ENCODE peak calls at places on chromosomes 5 and 9, in four cellular contexts. One of them, this sample, is unnamed.

GRCh38 chr5:135382131-135382530 is 16.9 kb downstream of the MACROH2A1 start:
- DNase-seq in psoas muscle: no peak
- DNase-seq in suprapubic skin: no peak
- DNase-seq in glutamatergic neuron: no peak
- DNase-seq in this sample: no peak

GRCh38 chr5:173888473-173889135 is 455 bp downstream of the CPEB4 start:
- DNase-seq in suprapubic skin: no peak
- DNase-seq in glutamatergic neuron: peak; percentile 51
- DNase-seq in psoas muscle: peak; percentile 43
- DNase-seq in this sample: peak; percentile 21

GRCh38 chr5:79202076-79202475 is 33.9 kb upstream of the JMY start:
- DNase-seq in psoas muscle: no peak
- DNase-seq in glutamatergic neuron: no peak
- DNase-seq in suprapubic skin: no peak
- DNase-seq in this sample: no peak

GRCh38 chr5:124236366-124237231 is 509.8 kb downstream of the ZNF608 start:
- DNase-seq in psoas muscle: no peak
- DNase-seq in suprapubic skin: no peak
- DNase-seq in glutamatergic neuron: no peak
- DNase-seq in this sample: no peak

GRCh38 chr5:8844206-8844605 is 701.7 kb downstream of the SEMA5A start:
- DNase-seq in glutamatergic neuron: no peak
- DNase-seq in psoas muscle: no peak
- DNase-seq in suprapubic skin: no peak
- DNase-seq in this sample: no peak

GRCh38 chr9:136769710-136770191 is 5.4 kb upstream of the LCN15 start:
- DNase-seq in psoas muscle: no peak
- DNase-seq in suprapubic skin: no peak
- DNase-seq in glutamatergic neuron: peak; percentile 85
- DNase-seq in this sample: peak; percentile 73

GRCh38 chr5:89847743-89848142 is 561.8 kb downstream of the CETN3 start:
- DNase-seq in suprapubic skin: no peak
- DNase-seq in glutamatergic neuron: no peak
- DNase-seq in psoas muscle: no peak
- DNase-seq in this sample: no peak

GRCh38 chr9:37495571-37495970 is 9.8 kb downstream of the POLR1E start:
- DNase-seq in psoas muscle: no peak
- DNase-seq in glutamatergic neuron: no peak
- DNase-seq in suprapubic skin: no peak
- DNase-seq in this sample: no peak

GRCh38 chr9:130934246-130934645 is 4.8 kb downstream of the FIBCD1 start:
- DNase-seq in glutamatergic neuron: no peak
- DNase-seq in psoas muscle: no peak
- DNase-seq in suprapubic skin: no peak
- DNase-seq in this sample: no peak

GRCh38 chr9:130931508-130932150 is 7.4 kb downstream of the FIBCD1 start:
- DNase-seq in suprapubic skin: no peak
- DNase-seq in glutamatergic neuron: no peak
- DNase-seq in psoas muscle: no peak
- DNase-seq in this sample: no peak

GRCh38 chr9:130930804-130931349 is 8.2 kb downstream of the FIBCD1 start:
- DNase-seq in psoas muscle: no peak
- DNase-seq in glutamatergic neuron: no peak
- DNase-seq in suprapubic skin: no peak
- DNase-seq in this sample: no peak

GRCh38 chr9:130933114-130934046 is 5.7 kb downstream of the FIBCD1 start:
- DNase-seq in psoas muscle: no peak
- DNase-seq in glutamatergic neuron: no peak
- DNase-seq in suprapubic skin: no peak
- DNase-seq in this sample: no peak

GRCh38 chr9:130932220-130933069 is 6.6 kb downstream of the FIBCD1 start:
- DNase-seq in suprapubic skin: no peak
- DNase-seq in psoas muscle: no peak
- DNase-seq in glutamatergic neuron: no peak
- DNase-seq in this sample: no peak
- TF ChIP-seq CTCF in suprapubic skin: no peak
- TF ChIP-seq CTCF in psoas muscle: no peak
- TF ChIP-seq CTCF in glutamatergic neuron: no peak
- TF ChIP-seq CTCF in this sample: no peak

DNA sequence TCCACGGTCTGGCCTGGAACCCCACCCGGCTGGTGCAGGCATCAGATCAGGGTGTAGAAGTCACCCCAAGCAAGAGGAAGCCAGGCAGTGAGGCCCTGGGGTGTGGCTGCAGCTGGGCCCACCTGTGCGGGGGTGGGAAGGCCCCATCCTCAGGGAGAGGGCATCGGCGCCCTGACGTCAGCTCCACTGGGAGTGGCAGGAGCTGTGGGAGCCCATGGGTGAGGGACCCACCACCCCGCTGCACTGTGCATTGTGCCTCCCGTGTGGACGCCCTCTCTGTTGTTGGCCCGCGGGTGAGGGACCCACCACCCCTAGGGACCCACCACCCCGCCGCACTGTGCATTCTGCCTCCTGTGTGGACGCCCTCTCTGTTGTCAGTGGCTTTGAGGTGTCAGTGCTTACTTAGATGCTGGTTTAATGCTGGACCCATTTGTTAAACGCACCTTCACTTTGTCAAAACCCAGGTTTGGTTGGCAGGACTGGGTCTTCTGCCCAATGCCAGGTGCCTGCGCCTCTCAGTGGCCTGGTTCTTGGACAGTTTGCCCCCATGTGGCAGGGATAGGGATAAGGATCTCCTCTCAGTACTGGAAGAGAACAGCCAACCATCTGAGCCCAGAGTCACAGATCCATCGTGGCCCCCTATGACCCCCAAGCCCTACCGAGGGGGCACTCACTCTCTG is 6.9 kb upstream of the EXOC3 start:
- DNase-seq in psoas muscle: no peak
- DNase-seq in suprapubic skin: no peak
- DNase-seq in glutamatergic neuron: peak; percentile 24
- DNase-seq in this sample: no peak
- TF ChIP-seq CTCF in psoas muscle: peak; percentile 3
- TF ChIP-seq CTCF in suprapubic skin: no peak
- TF ChIP-seq CTCF in glutamatergic neuron: no peak
- TF ChIP-seq CTCF in this sample: no peak

GRCh38 chr5:140114341-140115185 is 654 bp downstream of the PURA start:
- DNase-seq in psoas muscle: peak; percentile 74
- DNase-seq in suprapubic skin: peak; percentile 84
- DNase-seq in glutamatergic neuron: peak; percentile 68
- DNase-seq in this sample: peak; percentile 55

GRCh38 chr5:140117523-140117922 is 3.6 kb downstream of the PURA start:
- DNase-seq in glutamatergic neuron: no peak
- DNase-seq in psoas muscle: no peak
- DNase-seq in suprapubic skin: no peak
- DNase-seq in this sample: no peak

GRCh38 chr5:140115186-140115500 is 1.2 kb downstream of the PURA start:
- DNase-seq in glutamatergic neuron: no peak
- DNase-seq in suprapubic skin: no peak
- DNase-seq in psoas muscle: no peak
- DNase-seq in this sample: no peak

GRCh38 chr5:140116716-140117115 is 2.8 kb downstream of the PURA start:
- DNase-seq in suprapubic skin: no peak
- DNase-seq in psoas muscle: no peak
- DNase-seq in glutamatergic neuron: no peak
- DNase-seq in this sample: no peak

DNA sequence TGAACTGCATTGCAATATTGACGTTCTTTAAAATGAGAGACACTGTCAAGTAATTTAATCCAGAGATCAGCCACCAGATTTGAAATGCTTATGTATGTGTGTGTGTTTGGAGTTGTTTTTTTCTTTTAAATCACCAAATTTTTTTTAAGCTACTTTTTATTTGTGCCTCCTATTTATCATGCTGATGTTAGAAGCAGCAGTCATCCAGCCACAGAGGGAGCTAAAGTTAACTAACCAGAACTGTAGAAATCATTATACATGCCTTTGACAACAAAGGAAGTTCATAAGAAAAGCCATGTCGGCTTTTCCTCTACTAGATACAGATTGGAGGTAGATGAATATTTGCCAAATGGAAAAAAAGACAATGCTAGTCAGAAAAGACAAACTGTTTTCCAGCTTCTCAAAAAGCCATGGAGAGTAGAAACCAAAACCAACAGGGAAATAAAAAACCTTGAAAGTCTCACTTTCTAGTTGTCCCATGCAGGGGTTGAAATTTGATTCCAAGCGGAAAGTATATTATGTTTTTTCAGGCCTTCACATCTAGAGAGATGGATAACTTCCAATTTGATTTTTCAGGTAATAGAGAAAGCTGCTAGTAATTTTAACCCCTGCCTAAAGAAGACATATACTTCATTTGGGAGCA is 4.5 kb downstream of the PURA start:
- DNase-seq in suprapubic skin: no peak
- DNase-seq in psoas muscle: no peak
- DNase-seq in glutamatergic neuron: no peak
- DNase-seq in this sample: no peak
- TF ChIP-seq CTCF in suprapubic skin: no peak
- TF ChIP-seq CTCF in psoas muscle: no peak
- TF ChIP-seq CTCF in glutamatergic neuron: no peak
- TF ChIP-seq CTCF in this sample: no peak

GRCh38 chr5:171598279-171599152 is 179.1 kb downstream of the FGF18 start:
- DNase-seq in suprapubic skin: no peak
- DNase-seq in psoas muscle: no peak
- DNase-seq in glutamatergic neuron: no peak
- DNase-seq in this sample: no peak
- TF ChIP-seq CTCF in suprapubic skin: no peak
- TF ChIP-seq CTCF in psoas muscle: no peak
- TF ChIP-seq CTCF in glutamatergic neuron: no peak
- TF ChIP-seq CTCF in this sample: no peak

DNA sequence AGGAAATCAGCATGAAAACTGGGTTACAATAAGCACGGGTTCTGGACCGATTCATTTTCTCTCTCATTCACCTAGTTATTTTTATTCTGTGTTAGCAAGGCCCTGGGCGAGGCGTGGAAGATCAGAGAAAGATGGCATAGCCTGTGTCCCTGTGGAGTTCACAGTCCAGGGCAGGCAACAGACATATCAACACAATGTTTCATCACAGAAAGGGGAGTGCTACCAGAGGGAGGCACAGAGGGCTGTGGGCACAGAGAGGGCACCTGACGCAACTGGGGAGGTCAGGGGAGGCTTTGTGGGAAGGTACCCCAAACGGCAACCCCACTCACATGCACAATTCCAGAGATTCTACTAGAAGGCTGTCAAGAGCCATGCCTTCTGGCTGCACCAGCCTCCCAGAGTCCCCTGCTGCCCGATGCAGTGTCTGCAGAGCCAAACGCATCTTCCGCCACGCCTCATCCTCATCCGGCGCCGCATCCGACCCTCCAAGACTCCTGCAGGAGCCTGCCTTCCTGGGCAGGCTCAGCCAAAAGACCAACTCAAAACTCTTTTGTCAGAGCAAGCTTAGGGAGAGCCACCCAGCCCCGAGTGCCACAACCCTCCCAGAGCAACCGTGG is 1.4 kb downstream of the FAM193B start:
- DNase-seq in glutamatergic neuron: peak; percentile 53
- DNase-seq in suprapubic skin: no peak
- DNase-seq in psoas muscle: no peak
- DNase-seq in this sample: no peak
- TF ChIP-seq CTCF in glutamatergic neuron: no peak
- TF ChIP-seq CTCF in suprapubic skin: no peak
- TF ChIP-seq CTCF in psoas muscle: no peak
- TF ChIP-seq CTCF in this sample: no peak

DNA sequence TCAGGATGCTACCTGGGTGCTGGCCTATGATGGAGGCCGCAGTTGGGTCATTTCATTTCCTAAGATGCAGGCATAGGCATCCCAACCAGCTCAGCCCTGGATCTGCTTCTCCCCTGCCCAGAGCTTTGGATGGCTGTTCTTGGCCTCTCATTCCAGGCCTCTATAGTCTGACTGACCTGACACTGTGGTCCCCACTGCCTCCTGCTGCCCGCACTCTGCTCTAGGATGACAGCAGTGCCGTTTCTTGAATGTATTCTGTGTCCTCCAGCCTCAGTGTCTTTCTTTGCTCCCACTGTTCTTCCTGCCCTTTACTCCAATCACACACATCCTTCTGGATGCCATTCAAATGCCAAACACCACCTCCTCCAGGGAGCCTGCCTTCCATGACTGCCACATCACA is 235.7 kb downstream of the HSPA4 start:
- DNase-seq in psoas muscle: peak; percentile 62
- DNase-seq in suprapubic skin: no peak
- DNase-seq in glutamatergic neuron: peak; percentile 56
- DNase-seq in this sample: peak; percentile 66
- TF ChIP-seq CTCF in psoas muscle: peak; percentile 66
- TF ChIP-seq CTCF in suprapubic skin: no peak
- TF ChIP-seq CTCF in glutamatergic neuron: no peak
- TF ChIP-seq CTCF in this sample: peak; percentile 22

GRCh38 chr9:5899292-5899691 is 8.6 kb downstream of the MLANA start:
- DNase-seq in suprapubic skin: no peak
- DNase-seq in psoas muscle: no peak
- DNase-seq in glutamatergic neuron: no peak
- DNase-seq in this sample: no peak
- TF ChIP-seq CTCF in suprapubic skin: no peak
- TF ChIP-seq CTCF in psoas muscle: no peak
- TF ChIP-seq CTCF in glutamatergic neuron: no peak
- TF ChIP-seq CTCF in this sample: peak; percentile 18

GRCh38 chr5:150559088-150559487 is 51.2 kb downstream of the NDST1 start:
- DNase-seq in psoas muscle: no peak
- DNase-seq in glutamatergic neuron: no peak
- DNase-seq in suprapubic skin: no peak
- DNase-seq in this sample: no peak

GRCh38 chr5:150557507-150557872 is 49.6 kb downstream of the NDST1 start:
- DNase-seq in suprapubic skin: no peak
- DNase-seq in psoas muscle: no peak
- DNase-seq in glutamatergic neuron: no peak
- DNase-seq in this sample: no peak

GRCh38 chr5:150556859-150557506 is 49.1 kb downstream of the NDST1 start:
- DNase-seq in suprapubic skin: no peak
- DNase-seq in glutamatergic neuron: no peak
- DNase-seq in psoas muscle: no peak
- DNase-seq in this sample: no peak

GRCh38 chr5:150559701-150560100 is 51.8 kb downstream of the NDST1 start:
- DNase-seq in glutamatergic neuron: no peak
- DNase-seq in psoas muscle: no peak
- DNase-seq in suprapubic skin: no peak
- DNase-seq in this sample: no peak

DNA sequence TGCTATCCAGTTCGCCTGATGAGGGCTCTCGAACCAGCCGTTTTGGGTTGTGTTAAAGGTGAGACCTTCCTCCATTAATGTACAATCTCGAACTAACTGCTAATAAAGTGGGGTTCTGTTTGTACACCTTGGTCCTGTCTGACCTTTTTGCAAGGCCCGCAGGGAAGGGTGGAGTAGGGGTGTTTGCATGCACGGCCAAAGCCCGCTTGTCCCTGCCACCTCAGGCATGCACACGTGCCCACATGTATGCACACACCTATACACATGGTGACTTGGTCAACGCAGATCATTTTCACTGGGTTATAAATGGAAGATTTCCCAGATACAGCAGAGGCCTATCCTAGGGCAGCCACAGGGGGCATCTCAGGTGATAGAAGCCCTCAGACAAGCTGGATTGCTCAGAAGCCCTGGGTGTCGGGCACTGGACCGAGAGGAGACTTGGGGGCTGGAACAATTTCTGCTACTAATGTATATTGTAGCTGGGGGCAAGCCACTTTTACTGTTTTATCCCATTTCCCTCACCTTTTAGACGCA is 50.2 kb downstream of the NDST1 start:
- DNase-seq in suprapubic skin: no peak
- DNase-seq in glutamatergic neuron: no peak
- DNase-seq in psoas muscle: no peak
- DNase-seq in this sample: no peak
- TF ChIP-seq CTCF in suprapubic skin: no peak
- TF ChIP-seq CTCF in glutamatergic neuron: no peak
- TF ChIP-seq CTCF in psoas muscle: no peak
- TF ChIP-seq CTCF in this sample: no peak